ENCODE peak calls at places on chromosome 3, in four cellular contexts. One of them, this sample, is unnamed.

GRCh38 chr3:65650247-65650646 is 388.5 kb downstream of the MAGI1 start:
- DNase-seq in IMR-90: no peak
- DNase-seq in activated naive CD4-positive, alpha-beta T cell: no peak
- DNase-seq in breast epithelium: no peak
- DNase-seq in this sample: no peak

GRCh38 chr3:192490720-192491119 is 236.6 kb downstream of the FGF12 start:
- DNase-seq in IMR-90: no peak
- DNase-seq in activated naive CD4-positive, alpha-beta T cell: no peak
- DNase-seq in breast epithelium: no peak
- DNase-seq in this sample: no peak

GRCh38 chr3:52289747-52290595 is 2.3 kb downstream of the GLYCTK start:
- DNase-seq in IMR-90: no peak
- DNase-seq in activated naive CD4-positive, alpha-beta T cell: no peak
- DNase-seq in breast epithelium: no peak
- DNase-seq in this sample: no peak

GRCh38 chr3:11455977-11456376 is 183.8 kb downstream of the ATG7 start:
- DNase-seq in IMR-90: peak
- DNase-seq in activated naive CD4-positive, alpha-beta T cell: no peak
- DNase-seq in breast epithelium: no peak
- DNase-seq in this sample: no peak

GRCh38 chr3:144687862-144688261 is 716.2 kb downstream of the DIPK2A start:
- DNase-seq in IMR-90: no peak
- DNase-seq in activated naive CD4-positive, alpha-beta T cell: no peak
- DNase-seq in breast epithelium: no peak
- DNase-seq in this sample: no peak

GRCh38 chr3:188947401-188947982 is 224.3 kb upstream of the TPRG1 start:
- DNase-seq in IMR-90: peak
- DNase-seq in activated naive CD4-positive, alpha-beta T cell: no peak
- DNase-seq in breast epithelium: peak
- DNase-seq in this sample: peak

GRCh38 chr3:101690972-101691371 is 4.5 kb upstream of the RPL24 start:
- DNase-seq in IMR-90: no peak
- DNase-seq in activated naive CD4-positive, alpha-beta T cell: no peak
- DNase-seq in breast epithelium: no peak
- DNase-seq in this sample: no peak

GRCh38 chr3:59733041-59733809 is 683.4 kb upstream of the CFAP20DC start:
- DNase-seq in IMR-90: no peak
- DNase-seq in activated naive CD4-positive, alpha-beta T cell: no peak
- DNase-seq in breast epithelium: no peak
- DNase-seq in this sample: no peak

GRCh38 chr3:44208086-44208485 is 33.6 kb upstream of the TOPAZ1 start:
- DNase-seq in IMR-90: no peak
- DNase-seq in activated naive CD4-positive, alpha-beta T cell: no peak
- DNase-seq in breast epithelium: no peak
- DNase-seq in this sample: no peak

GRCh38 chr3:170907519-170908234 is 760 bp downstream of the EIF5A2 start:
- DNase-seq in IMR-90: peak
- DNase-seq in activated naive CD4-positive, alpha-beta T cell: no peak
- DNase-seq in breast epithelium: no peak
- DNase-seq in this sample: peak

GRCh38 chr3:45553469-45553974 is 41.0 kb upstream of the LIMD1 start:
- DNase-seq in IMR-90: peak
- DNase-seq in activated naive CD4-positive, alpha-beta T cell: no peak
- DNase-seq in breast epithelium: no peak
- DNase-seq in this sample: peak

GRCh38 chr3:151156618-151157216 is 46.3 kb downstream of the GPR171 start:
- DNase-seq in IMR-90: peak
- DNase-seq in activated naive CD4-positive, alpha-beta T cell: no peak
- DNase-seq in breast epithelium: no peak
- DNase-seq in this sample: peak

GRCh38 chr3:67349551-67350174 is 304.7 kb downstream of the SUCLG2 start:
- DNase-seq in IMR-90: peak
- DNase-seq in activated naive CD4-positive, alpha-beta T cell: no peak
- DNase-seq in breast epithelium: no peak
- DNase-seq in this sample: no peak

GRCh38 chr3:180274536-180274935 is 237.8 kb upstream of the PEX5L start:
- DNase-seq in IMR-90: no peak
- DNase-seq in activated naive CD4-positive, alpha-beta T cell: no peak
- DNase-seq in breast epithelium: no peak
- DNase-seq in this sample: no peak

GRCh38 chr3:82100378-82100777 is 338.9 kb upstream of the GBE1 start:
- DNase-seq in IMR-90: peak
- DNase-seq in activated naive CD4-positive, alpha-beta T cell: no peak
- DNase-seq in breast epithelium: no peak
- DNase-seq in this sample: no peak

GRCh38 chr3:17154221-17154620 is 269.5 kb downstream of the PLCL2 start:
- DNase-seq in IMR-90: no peak
- DNase-seq in activated naive CD4-positive, alpha-beta T cell: no peak
- DNase-seq in breast epithelium: no peak
- DNase-seq in this sample: no peak

GRCh38 chr3:30401971-30402370 is 204.4 kb upstream of the TGFBR2 start:
- DNase-seq in IMR-90: peak
- DNase-seq in activated naive CD4-positive, alpha-beta T cell: no peak
- DNase-seq in breast epithelium: no peak
- DNase-seq in this sample: peak

GRCh38 chr3:40975711-40976121 is 223.6 kb upstream of the CTNNB1 start:
- DNase-seq in IMR-90: no peak
- DNase-seq in activated naive CD4-positive, alpha-beta T cell: no peak
- DNase-seq in breast epithelium: no peak
- DNase-seq in this sample: no peak

GRCh38 chr3:148681080-148681479 is 16.6 kb upstream of the AGTR1 start:
- DNase-seq in IMR-90: peak
- DNase-seq in activated naive CD4-positive, alpha-beta T cell: no peak
- DNase-seq in breast epithelium: no peak
- DNase-seq in this sample: no peak

GRCh38 chr3:169591983-169592644 is 71.4 kb downstream of the MECOM start:
- DNase-seq in IMR-90: peak
- DNase-seq in activated naive CD4-positive, alpha-beta T cell: no peak
- DNase-seq in breast epithelium: no peak
- DNase-seq in this sample: no peak

GRCh38 chr3:186841637-186842036 is 873 bp upstream of the ADIPOQ start:
- DNase-seq in IMR-90: no peak
- DNase-seq in activated naive CD4-positive, alpha-beta T cell: no peak
- DNase-seq in breast epithelium: no peak
- DNase-seq in this sample: no peak

GRCh38 chr3:8621872-8622271 is 22.7 kb downstream of the SSUH2 start:
- DNase-seq in IMR-90: peak
- DNase-seq in activated naive CD4-positive, alpha-beta T cell: no peak
- DNase-seq in breast epithelium: no peak
- DNase-seq in this sample: no peak